ENCODE peak calls at places on chromosome 16, in four cellular contexts. One of them, this sample, is unnamed.

GRCh38 chr16:88706965-88707871 is 915 bp downstream of the CTU2 start:
- DNase-seq in occipital lobe: no peak
- DNase-seq in HuH-7: peak
- DNase-seq in GM04504: no peak
- DNase-seq in this sample: no peak

GRCh38 chr16:85446846-85447656 is 166.1 kb upstream of the GSE1 start:
- DNase-seq in occipital lobe: no peak
- DNase-seq in HuH-7: no peak
- DNase-seq in GM04504: no peak
- DNase-seq in this sample: no peak

GRCh38 chr16:31333686-31334649 is 21.0 kb upstream of the ITGAX start:
- DNase-seq in occipital lobe: no peak
- DNase-seq in HuH-7: peak
- DNase-seq in GM04504: no peak
- DNase-seq in this sample: no peak

GRCh38 chr16:20911361-20911760 is 10.8 kb downstream of the LYRM1 start:
- DNase-seq in occipital lobe: no peak
- DNase-seq in HuH-7: no peak
- DNase-seq in GM04504: peak
- DNase-seq in this sample: no peak

GRCh38 chr16:30893744-30894539 is at the start of gene BCL7C:
- DNase-seq in occipital lobe: peak
- DNase-seq in HuH-7: peak
- DNase-seq in GM04504: peak
- DNase-seq in this sample: peak

GRCh38 chr16:89460556-89460955 is 29.8 kb downstream of the ANKRD11 start:
- DNase-seq in occipital lobe: no peak
- DNase-seq in HuH-7: no peak
- DNase-seq in GM04504: no peak
- DNase-seq in this sample: no peak

GRCh38 chr16:12509121-12509520 is 294.6 kb downstream of the CPPED1 start:
- DNase-seq in occipital lobe: no peak
- DNase-seq in HuH-7: no peak
- DNase-seq in GM04504: no peak
- DNase-seq in this sample: no peak

GRCh38 chr16:27317320-27317719 is 3.5 kb downstream of the IL4R start:
- DNase-seq in occipital lobe: no peak
- DNase-seq in HuH-7: no peak
- DNase-seq in GM04504: no peak
- DNase-seq in this sample: no peak

GRCh38 chr16:48384305-48384981 is 770 bp downstream of the SIAH1 start:
- DNase-seq in occipital lobe: peak
- DNase-seq in HuH-7: peak
- DNase-seq in GM04504: peak
- DNase-seq in this sample: peak

GRCh38 chr16:27066655-27067054 is at the start of gene C16orf82:
- DNase-seq in occipital lobe: no peak
- DNase-seq in HuH-7: no peak
- DNase-seq in GM04504: no peak
- DNase-seq in this sample: no peak

GRCh38 chr16:29663020-29663828 is at the start of gene SPN:
- DNase-seq in occipital lobe: no peak
- DNase-seq in HuH-7: no peak
- DNase-seq in GM04504: no peak
- DNase-seq in this sample: peak

GRCh38 chr16:87691686-87692079 is 74.1 kb downstream of the KLHDC4 start:
- DNase-seq in occipital lobe: peak
- DNase-seq in HuH-7: no peak
- DNase-seq in GM04504: no peak
- DNase-seq in this sample: no peak

GRCh38 chr16:20905576-20905975 is 5.0 kb downstream of the LYRM1 start:
- DNase-seq in occipital lobe: no peak
- DNase-seq in HuH-7: no peak
- DNase-seq in GM04504: no peak
- DNase-seq in this sample: no peak

GRCh38 chr16:30374538-30374937 is at the start of gene MYL11:
- DNase-seq in occipital lobe: no peak
- DNase-seq in HuH-7: no peak
- DNase-seq in GM04504: no peak
- DNase-seq in this sample: no peak

GRCh38 chr16:70715113-70715711 is 29.4 kb upstream of the MTSS2 start:
- DNase-seq in occipital lobe: peak
- DNase-seq in HuH-7: no peak
- DNase-seq in GM04504: peak
- DNase-seq in this sample: no peak

GRCh38 chr16:67967183-67967955 is 1.1 kb downstream of the SLC12A4 start:
- DNase-seq in occipital lobe: no peak
- DNase-seq in HuH-7: no peak
- DNase-seq in GM04504: no peak
- DNase-seq in this sample: peak

GRCh38 chr16:13231365-13231764 is 330.0 kb downstream of the SHISA9 start:
- DNase-seq in occipital lobe: no peak
- DNase-seq in HuH-7: no peak
- DNase-seq in GM04504: no peak
- DNase-seq in this sample: no peak

GRCh38 chr16:49754495-49755290 is 101.2 kb downstream of the ZNF423 start:
- DNase-seq in occipital lobe: no peak
- DNase-seq in HuH-7: no peak
- DNase-seq in GM04504: no peak
- DNase-seq in this sample: peak

GRCh38 chr16:80725566-80726162 is 78.7 kb downstream of the CDYL2 start:
- DNase-seq in occipital lobe: no peak
- DNase-seq in HuH-7: no peak
- DNase-seq in GM04504: peak
- DNase-seq in this sample: no peak

GRCh38 chr16:50625374-50625773 is 55.7 kb downstream of the SNX20 start:
- DNase-seq in occipital lobe: no peak
- DNase-seq in HuH-7: no peak
- DNase-seq in GM04504: no peak
- DNase-seq in this sample: no peak

GRCh38 chr16:361872-362701 is 8.3 kb downstream of the MRPL28 start:
- DNase-seq in occipital lobe: peak
- DNase-seq in HuH-7: peak
- DNase-seq in GM04504: peak
- DNase-seq in this sample: peak

GRCh38 chr16:1290032-1290431 is 19.4 kb upstream of the UBE2I start:
- DNase-seq in occipital lobe: no peak
- DNase-seq in HuH-7: no peak
- DNase-seq in GM04504: no peak
- DNase-seq in this sample: no peak

GRCh38 chr16:57115504-57116182 is 23.3 kb downstream of the CPNE2 start:
- DNase-seq in occipital lobe: peak
- DNase-seq in HuH-7: no peak
- DNase-seq in GM04504: no peak
- DNase-seq in this sample: no peak

GRCh38 chr16:85491798-85492616 is 121.1 kb upstream of the GSE1 start:
- DNase-seq in occipital lobe: peak
- DNase-seq in HuH-7: peak
- DNase-seq in GM04504: peak
- DNase-seq in this sample: no peak

GRCh38 chr16:72602499-72602898 is 430.5 kb upstream of the PMFBP1 start:
- DNase-seq in occipital lobe: no peak
- DNase-seq in HuH-7: no peak
- DNase-seq in GM04504: no peak
- DNase-seq in this sample: no peak

GRCh38 chr16:25033852-25034251 is 18.7 kb upstream of the ARHGAP17 start:
- DNase-seq in occipital lobe: no peak
- DNase-seq in HuH-7: no peak
- DNase-seq in GM04504: no peak
- DNase-seq in this sample: no peak

GRCh38 chr16:10405386-10405939 is 19.6 kb downstream of the ATF7IP2 start:
- DNase-seq in occipital lobe: no peak
- DNase-seq in HuH-7: no peak
- DNase-seq in GM04504: no peak
- DNase-seq in this sample: no peak